ENCODE peak calls at places on chromosomes 3 and 15, in four cellular contexts. M is CD4-positive, CD25-positive, alpha-beta regulatory T cell; W is heart right ventricle; N is effector memory CD4-positive, alpha-beta T cell. T is an unnamed sample. For H3K9me3, the result is how much of the 10 kb centered on the place peaks cover.

GRCh38 chr3:137012097-137012501 is 54.3 kb downstream of the IL20RB start:
- DNase-seq in M (no peak), W (no peak), N (no peak), T (no peak)

GRCh38 chr3:42014949-42015533 is 53.1 kb upstream of the ULK4 start:
- DNase-seq in M (peak), W (peak), N (no peak), T (no peak)

GRCh38 chr3:50587806-50588758 is 18.8 kb downstream of the HEMK1 start:
- DNase-seq in M (peak), W (no peak), N (peak), T (peak)

GRCh38 chr3:41148901-41149300 is 50.4 kb upstream of the CTNNB1 start:
- DNase-seq in M (no peak), W (no peak), N (no peak), T (no peak)

GRCh38 chr3:16427309-16427965 is 86.1 kb downstream of the RFTN1 start:
- DNase-seq in M (no peak), W (no peak), N (no peak), T (no peak)

GRCh38 chr15:75231836-75232235 is 26.3 kb upstream of the GOLGA6C start:
- DNase-seq in M (no peak), W (no peak), N (no peak), T (no peak)

GRCh38 chr15:74723754-74724334 is 1.5 kb downstream of the CYP1A1 start:
- DNase-seq in M (peak), W (no peak), N (no peak), T (no peak)

GRCh38 chr3:44077267-44077666 is 164.4 kb upstream of the TOPAZ1 start:
- DNase-seq in M (peak), W (no peak), N (no peak), T (no peak)

GRCh38 chr3:105473521-105474223 is 107.0 kb downstream of the ALCAM start:
- DNase-seq in M (no peak), W (no peak), N (no peak), T (no peak)

GRCh38 chr3:58008140-58009025 is at the start of gene FLNB:
- DNase-seq in M (peak), W (peak), N (peak), T (peak)

GRCh38 chr15:61661791-61662190 is 398.5 kb downstream of the VPS13C start:
- DNase-seq in M (no peak), W (no peak), N (no peak), T (no peak)

GRCh38 chr3:72336821-72337479 is 511.3 kb downstream of the SHQ1 start:
- DNase-seq in M (no peak), W (peak), N (no peak), T (no peak)

GRCh38 chr3:24088782-24089181 is 143.7 kb downstream of the NR1D2 start:
- DNase-seq in M (peak), W (no peak), N (no peak), T (no peak)

GRCh38 chr15:76840830-76841460 is 64.2 kb downstream of the SCAPER start:
- DNase-seq in M (peak), W (no peak), N (no peak), T (no peak)

GRCh38 chr15:95247068-95247984 is 1016.0 kb downstream of the MCTP2 start:
- DNase-seq in M (no peak), W (no peak), N (no peak), T (no peak)

GRCh38 chr15:70036585-70037343 is 61.0 kb downstream of the TLE3 start:
- DNase-seq in M (no peak), W (no peak), N (no peak), T (no peak)

GRCh38 chr15:58694641-58695398 is 54.7 kb downstream of the ADAM10 start:
- DNase-seq in M (no peak), W (no peak), N (no peak), T (no peak)

GRCh38 chr15:30997270-30997669 is 5.8 kb upstream of the MTMR10 start:
- DNase-seq in M (peak), W (no peak), N (no peak), T (no peak)

GRCh38 chr3:105686324-105686897 is 182.4 kb downstream of the CBLB start:
- DNase-seq in M (peak), W (no peak), N (no peak), T (no peak)

GRCh38 chr3:38773528-38773927 is 42.5 kb downstream of the SCN10A start:
- DNase-seq in M (no peak), W (no peak), N (no peak), T (no peak)

GRCh38 chr3:184800349-184800748 is 11.6 kb upstream of the VPS8 start:
- DNase-seq in M (no peak), W (no peak), N (no peak), T (no peak)

GRCh38 chr3:129289201-129289921 is 10.7 kb downstream of the HMCES start:
- DNase-seq in M (no peak), W (no peak), N (no peak), T (no peak)

GRCh38 chr3:171825222-171825828 is 15.0 kb upstream of the PLD1 start:
- DNase-seq in M (no peak), W (no peak), N (no peak), T (no peak)

GRCh38 chr15:31228980-31229826 is 97.4 kb upstream of the KLF13 start:
- DNase-seq in M (no peak), W (no peak), N (no peak), T (no peak)

DNA sequence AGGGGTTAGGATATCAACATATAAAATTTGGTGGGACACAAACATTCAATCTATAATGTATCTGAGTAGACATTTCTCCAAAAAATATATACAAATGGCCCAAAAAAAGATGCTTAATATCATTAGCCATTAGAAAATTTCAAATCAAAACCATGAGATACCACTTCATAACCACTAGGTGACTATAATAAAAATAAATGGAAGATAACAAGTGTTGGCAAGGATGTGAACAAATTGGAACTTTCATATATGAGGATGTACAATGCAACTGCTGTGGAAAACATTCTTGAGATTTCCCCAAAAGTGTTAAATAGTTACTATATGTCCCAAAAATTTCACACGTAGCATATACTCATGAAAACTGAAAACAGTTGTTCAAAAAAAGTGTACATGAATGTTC is 36.5 kb upstream of the WNT7A start:
- DNase-seq in M (no peak), W (no peak), N (no peak), T (no peak)
- H3K9me3 ChIP-seq in M (under half), W (half or more), N (under half), T (under half)

GRCh38 chr15:65354835-65355172 is 23.0 kb downstream of the IGDCC3 start:
- DNase-seq in M (no peak), W (no peak), N (no peak), T (no peak)
- H3K9me3 ChIP-seq in M (under half), W (under half), N (under half), T (under half)

GRCh38 chr3:26090589-26090988 is 300.7 kb downstream of the OXSM start:
- DNase-seq in M (no peak), W (no peak), N (no peak), T (no peak)

GRCh38 chr3:26091096-26091495 is 301.2 kb downstream of the OXSM start:
- DNase-seq in M (no peak), W (no peak), N (no peak), T (no peak)

GRCh38 chr3:26084629-26085028 is 294.7 kb downstream of the OXSM start:
- DNase-seq in M (no peak), W (no peak), N (no peak), T (no peak)

GRCh38 chr3:26087751-26088150 is 297.9 kb downstream of the OXSM start:
- DNase-seq in M (no peak), W (no peak), N (no peak), T (no peak)

DNA sequence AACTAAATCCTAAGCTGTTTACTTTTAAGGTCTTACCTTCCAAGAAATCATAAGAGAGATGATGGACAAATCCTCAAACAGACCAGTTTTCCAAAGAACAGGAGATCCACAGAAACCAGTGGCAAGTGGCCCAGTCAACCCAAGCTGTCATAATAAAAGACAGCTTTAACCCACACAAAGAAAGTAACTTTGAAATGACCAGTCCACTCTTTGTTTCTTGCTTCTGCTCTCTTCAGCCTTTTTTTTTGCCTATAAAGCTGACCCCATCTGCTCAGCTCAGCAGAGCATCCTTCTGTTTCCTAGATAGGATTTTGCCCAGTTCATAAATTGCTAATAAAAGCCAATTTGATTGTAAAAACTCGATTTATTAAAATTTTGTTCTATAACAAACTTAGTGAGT is 299.4 kb downstream of the OXSM start:
- DNase-seq in M (no peak), W (no peak), N (no peak), T (no peak)
- H3K9me3 ChIP-seq in M (under half), W (under half), N (under half), T (under half)

DNA sequence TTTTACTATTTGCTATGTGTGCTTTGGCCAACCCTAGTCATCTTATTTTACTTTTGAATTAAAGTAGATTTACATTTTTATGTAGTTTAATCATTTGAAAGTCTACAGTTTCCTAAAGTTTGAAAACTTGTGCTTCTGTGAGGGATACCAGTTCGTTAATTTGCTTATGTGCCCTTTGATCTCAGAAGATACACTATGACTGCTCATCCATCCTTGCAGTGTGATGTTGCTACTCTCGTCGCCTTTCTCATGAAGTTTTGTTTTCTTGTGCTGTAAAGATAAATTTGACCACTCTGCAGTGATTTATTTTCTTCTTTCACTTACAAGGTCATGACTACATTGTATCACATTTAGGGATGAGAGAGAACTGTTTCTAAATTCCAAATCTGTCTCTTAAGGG is 16.3 kb downstream of the SNRPN start:
- DNase-seq in M (no peak), W (no peak), N (no peak), T (no peak)
- H3K9me3 ChIP-seq in M (under half), W (under half), N (under half), T (under half)

DNA sequence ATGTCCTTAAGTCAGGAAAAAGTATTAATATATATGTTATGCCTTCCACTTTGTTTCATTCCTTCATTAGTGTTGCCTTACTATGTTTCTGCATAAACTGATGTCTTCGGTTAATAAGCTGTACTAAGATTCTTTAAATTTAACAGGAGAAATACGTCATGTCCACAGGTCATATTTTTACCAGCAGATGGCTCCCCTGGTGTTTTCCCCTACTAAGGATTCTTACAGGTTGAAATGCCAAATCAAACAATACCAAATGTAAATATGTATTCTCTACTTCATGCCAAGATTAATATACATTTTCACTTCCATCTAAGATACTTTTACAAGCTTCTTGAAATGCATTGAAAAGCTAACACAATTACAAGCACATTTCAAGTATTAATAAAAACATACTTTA is 1602.1 kb downstream of the SI start:
- DNase-seq in M (no peak), W (no peak), N (no peak), T (no peak)
- H3K9me3 ChIP-seq in M (under half), W (under half), N (under half), T (under half)

DNA sequence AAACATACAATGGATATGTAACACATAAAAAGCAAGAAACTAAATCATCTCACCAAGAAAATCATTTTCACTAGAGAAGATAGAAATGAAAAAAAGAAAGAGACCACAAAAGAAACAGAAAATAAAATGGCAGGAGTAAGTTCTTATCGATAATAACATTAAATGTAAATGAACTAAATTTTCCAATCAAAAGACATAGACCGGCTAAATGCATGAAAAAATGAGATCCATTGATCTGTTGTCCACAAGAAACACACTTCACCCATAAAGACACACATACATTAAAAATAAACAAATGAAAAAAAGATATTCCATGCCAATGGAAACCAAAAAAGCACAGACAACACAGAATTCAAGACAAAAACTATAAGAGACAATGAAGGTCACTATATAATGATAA is 1771.9 kb downstream of the SI start:
- DNase-seq in M (no peak), W (no peak), N (no peak), T (no peak)
- H3K9me3 ChIP-seq in M (under half), W (under half), N (under half), T (under half)

GRCh38 chr3:54531741-54532140 is 396.1 kb downstream of the LRTM1 start:
- DNase-seq in M (no peak), W (no peak), N (no peak), T (no peak)
- H3K9me3 ChIP-seq in M (under half), W (under half), N (under half), T (under half)

DNA sequence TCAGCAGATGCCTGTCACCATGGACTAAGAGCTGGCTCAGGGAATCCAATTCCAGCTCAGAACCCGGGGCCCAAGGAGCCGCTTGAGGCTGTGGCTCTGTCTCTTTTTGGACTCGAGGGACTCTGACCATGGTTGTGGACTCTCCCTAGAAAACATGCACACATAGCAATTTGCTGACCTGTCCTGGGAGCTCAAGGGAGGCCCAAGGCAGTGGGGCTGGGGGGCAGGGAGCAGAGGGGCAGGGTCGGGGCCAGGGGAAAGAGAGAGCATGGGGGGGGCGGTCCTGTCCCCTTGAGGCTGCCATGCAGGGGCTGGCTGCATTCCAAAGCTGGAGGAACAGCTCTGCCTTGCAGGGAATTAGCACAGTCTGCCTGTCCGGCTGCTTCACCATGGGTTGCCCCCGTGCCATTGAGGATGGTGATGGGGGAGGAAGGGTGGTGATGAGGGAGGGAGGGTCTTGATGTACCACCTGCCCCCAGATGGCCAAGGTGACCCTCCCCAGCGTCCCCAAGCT is 190.1 kb downstream of the GOLGA6L6 start:
- DNase-seq in M (no peak), W (no peak), N (no peak), T (no peak)
- H3K9me3 ChIP-seq in M (under half), W (under half), N (under half), T (under half)